ENCODE peak calls at places on chromosomes 16 and 17, in four cellular contexts. P, B, A and H are unnamed samples.

GRCh38 chr16:89232107-89232506 is 14.6 kb downstream of the ZNF778 start:
- DNase-seq in P (no peak), B (no peak), A (no peak), H (no peak)

GRCh38 chr17:14068542-14069250 is 608 bp upstream of the COX10 start:
- DNase-seq in P (no peak), B (no peak), A (no peak), H (peak)

GRCh38 chr17:40417258-40417608 is 463 bp downstream of the TOP2A start:
- DNase-seq in P (no peak), B (no peak), A (peak), H (peak)

GRCh38 chr17:4582101-4582501 is 2.2 kb upstream of the SMTNL2 start:
- DNase-seq in P (no peak), B (no peak), A (no peak), H (no peak)

GRCh38 chr16:56102159-56102798 is 89.0 kb upstream of the GNAO1 start:
- DNase-seq in P (peak), B (no peak), A (peak), H (no peak)

GRCh38 chr17:37829446-37830142 is 84.7 kb upstream of the HNF1B start:
- DNase-seq in P (no peak), B (no peak), A (no peak), H (no peak)

GRCh38 chr16:51577621-51578303 is 426.7 kb upstream of the SALL1 start:
- DNase-seq in P (no peak), B (no peak), A (peak), H (peak)

GRCh38 chr16:74448990-74449389 is 27.7 kb upstream of the CLEC18B start:
- DNase-seq in P (no peak), B (no peak), A (peak), H (peak)

GRCh38 chr17:42133461-42134041 is 10.9 kb downstream of the HSPB9 start:
- DNase-seq in P (no peak), B (no peak), A (peak), H (peak)

GRCh38 chr16:69924777-69925191 is 26.4 kb upstream of the CLEC18A start:
- DNase-seq in P (no peak), B (no peak), A (no peak), H (peak)

GRCh38 chr17:18919963-18920362 is 32.0 kb upstream of the SLC5A10 start:
- DNase-seq in P (no peak), B (no peak), A (no peak), H (no peak)

GRCh38 chr17:75319818-75320691 is 30.8 kb upstream of the SLC25A19 start:
- DNase-seq in P (no peak), B (no peak), A (peak), H (no peak)

GRCh38 chr17:77923776-77924513 is 34.6 kb upstream of the TNRC6C start:
- DNase-seq in P (no peak), B (no peak), A (no peak), H (no peak)

GRCh38 chr16:48491517-48491916 is 106.3 kb upstream of the SIAH1 start:
- DNase-seq in P (no peak), B (no peak), A (no peak), H (no peak)

GRCh38 chr17:75325348-75325747 is 36.1 kb upstream of the SLC25A19 start:
- DNase-seq in P (no peak), B (no peak), A (no peak), H (no peak)

GRCh38 chr17:46876353-46876887 is 25.0 kb downstream of the WNT9B start:
- DNase-seq in P (no peak), B (no peak), A (peak), H (peak)

GRCh38 chr17:31511583-31511982 is 120.1 kb downstream of the RAB11FIP4 start:
- DNase-seq in P (peak), B (no peak), A (no peak), H (no peak)

GRCh38 chr16:30075503-30076275 is at the start of gene PPP4C:
- DNase-seq in P (peak), B (peak), A (peak), H (peak)

GRCh38 chr17:71869293-71869692 is 251.5 kb upstream of the SOX9 start:
- DNase-seq in P (no peak), B (no peak), A (no peak), H (no peak)

GRCh38 chr17:8572767-8573166 is 57.8 kb downstream of the MYH10 start:
- DNase-seq in P (no peak), B (no peak), A (no peak), H (no peak)

GRCh38 chr17:72387487-72387886 is 266.7 kb downstream of the SOX9 start:
- DNase-seq in P (no peak), B (no peak), A (peak), H (peak)

GRCh38 chr17:72378414-72379395 is 257.9 kb downstream of the SOX9 start:
- DNase-seq in P (no peak), B (no peak), A (no peak), H (no peak)

GRCh38 chr16:85673529-85674417 is 15.0 kb downstream of the GINS2 start:
- DNase-seq in P (no peak), B (no peak), A (no peak), H (no peak)

GRCh38 chr16:85041184-85041928 is 13.8 kb downstream of the KIAA0513 start:
- DNase-seq in P (no peak), B (no peak), A (no peak), H (no peak)

GRCh38 chr16:10877472-10877946 is 507 bp downstream of the CIITA start:
- DNase-seq in P (no peak), B (no peak), A (no peak), H (no peak)